ENCODE peak calls at places on chromosomes 3 and 15, in ten cellular contexts. B is T-helper 2 cell; E is ovary; S is activated naive CD4-positive, alpha-beta T cell treated with anti-CD3 and anti-CD28 coated beads, Interleukin-2, amount 50 U/mL, for 16 hours; T is ELR; I is H7; Q is frontal cortex; Y is HT1080; W is GOT3; G is hippocampal formation. N is an unnamed sample.

GRCh38 chr3:115788921-115789470 is 165.7 kb downstream of the GAP43 start:
- DNase-seq in E (no peak), Y (peak), G (no peak), Q (no peak), W (no peak), T (peak), I (no peak), S (no peak), B (no peak), N (peak)

GRCh38 chr3:161508852-161509477 is 12.4 kb downstream of the OTOL1 start:
- DNase-seq in E (no peak), I (no peak), B (no peak), S (no peak), Y (peak), T (peak), W (no peak), Q (no peak), G (no peak), N (peak)

GRCh38 chr3:167396075-167396474 is 16.0 kb upstream of the ZBBX start:
- DNase-seq in E (no peak), T (no peak), G (no peak), Y (no peak), W (no peak), S (no peak), B (no peak), I (no peak), Q (no peak), N (no peak)

GRCh38 chr3:55476515-55476914 is 10.6 kb downstream of the WNT5A start:
- DNase-seq in W (no peak), I (no peak), G (no peak), S (no peak), B (no peak), E (no peak), Y (peak), Q (no peak), T (peak), N (peak)

GRCh38 chr3:141294848-141295247 is 63.2 kb downstream of the PXYLP1 start:
- DNase-seq in W (no peak), G (no peak), S (no peak), E (no peak), Q (no peak), I (no peak), Y (peak), B (peak), T (peak), N (peak)

GRCh38 chr3:158330820-158331219 is 220.9 kb downstream of the RSRC1 start:
- DNase-seq in T (peak), B (no peak), Y (no peak), E (no peak), G (no peak), Q (no peak), S (no peak), W (no peak), I (no peak), N (peak)

GRCh38 chr3:133591271-133591742 is 17.8 kb downstream of the CDV3 start:
- DNase-seq in S (no peak), G (no peak), I (no peak), Q (no peak), W (no peak), Y (peak), T (peak), B (no peak), E (no peak), N (peak)

GRCh38 chr3:4736284-4736861 is 242.9 kb upstream of the BHLHE40 start:
- DNase-seq in B (no peak), T (peak), Y (peak), W (no peak), S (no peak), Q (no peak), E (no peak), I (no peak), G (no peak), N (peak)

GRCh38 chr3:77489216-77489615 is 449.3 kb downstream of the ROBO2 start:
- DNase-seq in Q (no peak), G (no peak), Y (no peak), E (no peak), W (no peak), B (no peak), S (no peak), I (no peak), T (no peak), N (no peak)

GRCh38 chr3:149152420-149152819 is 23.0 kb downstream of the HPS3 start:
- DNase-seq in Q (no peak), T (peak), S (no peak), G (no peak), B (peak), I (no peak), E (no peak), W (no peak), Y (peak), N (peak)

GRCh38 chr3:134371542-134372324 is 2.5 kb downstream of the AMOTL2 start:
- DNase-seq in W (no peak), T (peak), G (no peak), Q (no peak), I (peak), Y (peak), E (no peak), B (no peak), S (no peak), N (peak)

GRCh38 chr3:29267231-29267630 is 13.6 kb upstream of the RBMS3 start:
- DNase-seq in S (no peak), B (no peak), W (no peak), I (no peak), G (no peak), Y (no peak), Q (no peak), T (no peak), E (no peak), N (no peak)

GRCh38 chr15:80518522-80518921 is 114.3 kb downstream of the ARNT2 start:
- DNase-seq in T (no peak), Q (no peak), E (no peak), B (no peak), I (no peak), S (no peak), W (no peak), G (no peak), Y (no peak), N (no peak)

GRCh38 chr3:127534564-127534963 is 56.0 kb downstream of the TPRA1 start:
- DNase-seq in Y (no peak), B (no peak), I (no peak), T (no peak), Q (no peak), W (no peak), E (no peak), S (no peak), G (no peak), N (no peak)

GRCh38 chr3:13136426-13136825 is 63.2 kb upstream of the IQSEC1 start:
- DNase-seq in Q (no peak), W (no peak), E (no peak), Y (no peak), S (no peak), T (no peak), I (no peak), G (no peak), B (no peak), N (no peak)

GRCh38 chr15:68431792-68432401 is at the start of gene ITGA11:
- DNase-seq in T (peak), Y (peak), B (no peak), G (no peak), I (peak), S (no peak), Q (peak), E (peak), W (no peak), N (peak)

GRCh38 chr3:131762981-131763380 is 260.2 kb upstream of the MRPL3 start:
- DNase-seq in B (no peak), G (no peak), W (no peak), Q (no peak), S (no peak), T (no peak), E (no peak), I (no peak), Y (no peak), N (no peak)

GRCh38 chr3:87261925-87262324 is 14.5 kb downstream of the POU1F1 start:
- DNase-seq in Q (no peak), S (no peak), Y (no peak), W (no peak), B (no peak), T (no peak), G (no peak), E (no peak), I (no peak), N (no peak)

GRCh38 chr3:14383753-14384152 is 18.7 kb upstream of the SLC6A6 start:
- DNase-seq in E (no peak), Q (no peak), G (no peak), W (no peak), I (no peak), T (no peak), B (no peak), Y (no peak), S (no peak), N (no peak)

GRCh38 chr3:110965976-110966375 is 105.6 kb upstream of the NECTIN3 start:
- DNase-seq in G (no peak), W (no peak), S (no peak), Q (no peak), T (no peak), B (no peak), Y (no peak), E (no peak), I (no peak), N (no peak)

GRCh38 chr15:40582726-40583246 is 11.3 kb upstream of the KNL1 start:
- DNase-seq in W (peak), E (no peak), B (peak), Q (no peak), S (no peak), T (peak), G (no peak), Y (peak), I (peak), N (no peak)